ENCODE peak calls at places on chromosomes 5 and 9, in five cellular contexts. P is prostate gland, V is ascending aorta, F is psoas muscle, O is left lung. U is an unnamed sample.

GRCh38 chr5:147452137-147452838 is 57.6 kb downstream of the DPYSL3 start:
- DNase-seq in P (no peak), V (no peak), F (no peak), O (no peak), U (no peak)

GRCh38 chr5:139046551-139046950 is 151.6 kb downstream of the SIL1 start:
- DNase-seq in P (no peak), V (no peak), F (no peak), O (no peak), U (no peak)

GRCh38 chr9:26058111-26058895 is 380.1 kb upstream of the TUSC1 start:
- DNase-seq in P (no peak), V (no peak), F (no peak), O (no peak), U (no peak)

GRCh38 chr5:140595538-140595937 is 30.9 kb downstream of the SLC35A4 start:
- DNase-seq in P (no peak), V (no peak), F (no peak), O (no peak), U (no peak)

GRCh38 chr9:87545858-87546257 is 48.2 kb downstream of the DAPK1 start:
- DNase-seq in P (no peak), V (no peak), F (no peak), O (no peak), U (no peak)

GRCh38 chr5:95285406-95285761 is 490 bp upstream of the MCTP1 start:
- DNase-seq in P (no peak), V (no peak), F (no peak), O (no peak), U (no peak)

GRCh38 chr5:123997354-123998215 is 485.6 kb downstream of the CSNK1G3 start:
- DNase-seq in P (no peak), V (no peak), F (no peak), O (no peak), U (no peak)

GRCh38 chr5:16754621-16755020 is 137.8 kb upstream of the RETREG1 start:
- DNase-seq in P (no peak), V (no peak), F (no peak), O (no peak), U (no peak)

GRCh38 chr5:163404364-163404763 is 33.0 kb upstream of the CCNG1 start:
- DNase-seq in P (no peak), V (no peak), F (no peak), O (no peak), U (no peak)

GRCh38 chr9:108149346-108149745 is 659.8 kb upstream of the KLF4 start:
- DNase-seq in P (no peak), V (no peak), F (no peak), O (no peak), U (no peak)

GRCh38 chr9:14962193-14962899 is 52.1 kb upstream of the FREM1 start:
- DNase-seq in P (no peak), V (no peak), F (no peak), O (no peak), U (no peak)

GRCh38 chr5:169071-169727 is 22.1 kb upstream of the LRRC14B start:
- DNase-seq in P (no peak), V (peak; percentile 69), F (peak; percentile 71), O (peak; percentile 75), U (no peak)

GRCh38 chr5:150255659-150256415 is 33.7 kb downstream of the CAMK2A start:
- DNase-seq in P (no peak), V (no peak), F (no peak), O (no peak), U (no peak)

GRCh38 chr9:77944556-77945261 is 86.9 kb downstream of the GNAQ start:
- DNase-seq in P (peak; percentile 12), V (no peak), F (no peak), O (no peak), U (no peak)

GRCh38 chr5:154478224-154478565 is at the start of gene HAND1:
- DNase-seq in P (no peak), V (no peak), F (peak; percentile 58), O (no peak), U (no peak)

GRCh38 chr5:171845857-171846785 is 60.5 kb downstream of the SMIM23 start:
- DNase-seq in P (no peak), V (no peak), F (peak; percentile 74), O (no peak), U (no peak)

GRCh38 chr9:127769985-127770904 is 8.2 kb downstream of the SH2D3C start:
- DNase-seq in P (no peak), V (no peak), F (no peak), O (no peak), U (no peak)

GRCh38 chr5:92508271-92508670 is 1072.7 kb downstream of the NR2F1-AS1 start:
- DNase-seq in P (no peak), V (no peak), F (no peak), O (no peak), U (no peak)

GRCh38 chr9:69122391-69123141 is 51.5 kb upstream of the TJP2 start:
- DNase-seq in P (peak; percentile 30), V (peak; percentile 52), F (no peak), O (no peak), U (no peak)

GRCh38 chr5:32934529-32934928 is 223.4 kb downstream of the NPR3 start:
- DNase-seq in P (no peak), V (no peak), F (no peak), O (no peak), U (no peak)

GRCh38 chr5:76704131-76704663 is 11.7 kb upstream of the F2R start:
- DNase-seq in P (no peak), V (no peak), F (no peak), O (no peak), U (no peak)

GRCh38 chr5:167412506-167412905 is 878.9 kb upstream of the WWC1 start:
- DNase-seq in P (no peak), V (no peak), F (no peak), O (no peak), U (no peak)

GRCh38 chr9:99127372-99128132 is 22.6 kb downstream of the TGFBR1 start:
- DNase-seq in P (no peak), V (no peak), F (no peak), O (no peak), U (no peak)

DNA sequence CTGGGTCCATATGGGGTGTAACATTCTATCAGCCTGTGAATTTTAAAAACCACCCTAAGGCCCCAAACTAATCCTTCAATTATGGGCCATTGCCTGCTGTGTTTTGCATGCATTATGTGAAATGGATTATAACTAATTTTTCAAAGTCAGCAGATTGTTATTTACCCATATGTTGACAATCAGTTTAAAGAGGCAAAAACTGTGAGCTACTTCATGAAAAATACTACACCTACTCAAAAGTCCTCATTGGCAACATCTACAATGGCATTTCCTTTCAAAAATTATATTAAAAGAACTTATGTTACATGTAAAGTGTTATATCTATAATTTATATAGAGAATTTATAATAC is 49.0 kb upstream of the KIF2A start:
- DNase-seq in P (no peak), V (no peak), F (no peak), O (no peak), U (no peak)
- H3K9me3 ChIP-seq in P (no peaks in the 10 kb centered on the region), V (no peaks in the 10 kb centered on the region), F (no peaks in the 10 kb centered on the region), O (no peaks in the 10 kb centered on the region), U (no peaks in the 10 kb centered on the region)

GRCh38 chr9:7844283-7844682 is 44.7 kb upstream of the DMAC1 start:
- DNase-seq in P (no peak), V (no peak), F (no peak), O (no peak), U (no peak)
- TF ChIP-seq CTCF in P (no peak), V (no peak), F (no peak), O (peak; percentile 32), U (no peak)

DNA sequence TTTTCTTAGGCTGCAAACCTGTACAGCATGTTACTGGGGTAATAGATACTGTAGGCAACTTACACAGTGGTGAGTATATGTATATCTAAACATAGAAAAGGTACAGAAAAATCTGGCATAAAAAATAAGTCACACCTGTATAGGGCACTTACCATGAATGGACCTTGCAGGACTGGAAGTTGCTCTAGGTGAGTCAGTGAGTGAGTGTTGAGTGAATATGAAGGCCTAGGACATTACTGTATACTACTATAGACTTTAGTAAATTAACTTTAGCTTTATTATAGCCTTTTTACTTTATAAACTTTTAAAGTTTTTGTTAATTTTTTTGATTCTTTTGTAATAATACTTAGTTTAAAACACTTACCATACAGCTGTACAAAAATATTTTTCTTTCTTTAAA is 51.3 kb downstream of the DENND4C start:
- DNase-seq in P (no peak), V (no peak), F (no peak), O (no peak), U (no peak)
- H3K4me3 ChIP-seq in P (no peak overlapping the region), V (no peak overlapping the region), F (no peak overlapping the region), O (no peak overlapping the region), U (no peak overlapping the region)

DNA sequence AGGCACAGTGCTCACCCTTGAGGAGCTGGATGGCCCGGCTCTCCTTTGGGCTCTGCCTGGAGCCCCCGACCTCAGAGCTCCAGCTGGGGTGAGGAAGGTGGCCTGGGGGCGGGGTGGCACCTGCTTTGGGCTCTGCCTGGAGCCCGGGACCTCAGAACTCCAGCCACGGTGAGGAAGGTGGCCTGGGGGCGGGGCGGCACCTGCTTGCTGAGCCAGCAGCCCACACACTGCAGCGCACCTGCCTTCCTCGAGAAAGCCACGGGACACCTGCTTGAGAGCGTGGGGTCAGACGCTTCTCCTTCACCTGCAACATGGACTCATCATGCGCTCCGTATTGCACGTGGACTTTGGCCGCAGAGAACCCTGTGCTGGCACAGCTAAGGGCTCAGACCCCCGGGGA is 51.8 kb downstream of the IRX2 start:
- DNase-seq in P (no peak), V (no peak), F (no peak), O (no peak), U (no peak)
- H3K9me3 ChIP-seq in P (no peaks in the 10 kb centered on the region), V (no peaks in the 10 kb centered on the region), F (no peaks in the 10 kb centered on the region), O (no peaks in the 10 kb centered on the region), U (no peaks in the 10 kb centered on the region)

GRCh38 chr9:124941689-124942561 is 1.0 kb upstream of the GOLGA1 start:
- DNase-seq in P (peak; percentile 41), V (peak; percentile 81), F (peak; percentile 72), O (peak; percentile 84), U (no peak)
- TF ChIP-seq CTCF in P (no peak), V (no peak), F (no peak), O (no peak), U (no peak)

GRCh38 chr5:98463676-98464075 is 309.8 kb upstream of the RGMB start:
- DNase-seq in P (no peak), V (no peak), F (no peak), O (no peak), U (no peak)

GRCh38 chr5:98470747-98471146 is 302.7 kb upstream of the RGMB start:
- DNase-seq in P (no peak), V (no peak), F (no peak), O (no peak), U (no peak)

GRCh38 chr5:98471458-98471857 is 302.0 kb upstream of the RGMB start:
- DNase-seq in P (no peak), V (no peak), F (no peak), O (no peak), U (no peak)

GRCh38 chr5:98464737-98465330 is 308.6 kb upstream of the RGMB start:
- DNase-seq in P (no peak), V (no peak), F (no peak), O (no peak), U (no peak)

DNA sequence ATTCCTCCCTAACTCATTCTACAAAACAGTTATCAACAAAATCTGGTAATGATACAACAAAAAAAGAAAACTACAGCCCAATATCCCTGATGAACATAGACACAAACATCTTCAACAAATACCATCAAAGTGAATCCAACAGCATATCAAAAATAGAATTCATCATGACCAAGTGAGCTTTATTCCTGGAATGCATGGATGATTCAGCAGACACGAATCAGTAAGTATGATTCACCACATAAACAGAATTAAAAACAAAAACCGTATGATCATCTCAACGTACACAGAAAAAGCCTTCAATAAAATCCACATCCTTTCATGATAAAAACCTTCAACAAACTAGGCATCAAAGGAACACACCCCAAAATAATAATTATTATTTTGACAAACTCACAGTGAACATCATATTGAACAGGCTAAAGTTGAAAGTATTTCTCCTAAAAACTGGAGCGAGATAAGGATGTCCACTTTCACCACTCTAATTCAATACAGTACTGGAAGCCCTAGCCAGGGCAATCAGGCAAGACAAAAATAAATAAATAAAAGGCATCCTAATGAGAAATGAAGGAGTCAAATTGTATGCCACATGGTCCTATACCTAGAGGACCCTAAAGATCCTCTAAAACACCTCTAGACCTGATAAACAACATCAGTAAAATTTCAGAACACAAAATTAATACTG is 305.1 kb upstream of the RGMB start:
- DNase-seq in P (no peak), V (no peak), F (no peak), O (no peak), U (no peak)
- H3K4me3 ChIP-seq in P (no peak overlapping the region), V (no peak overlapping the region), F (no peak overlapping the region), O (no peak overlapping the region), U (no peak overlapping the region)